ENCODE peak calls at places on chromosomes 12 and 14, in seven cellular contexts. R, L, N, V, D, E and T are unnamed samples.

GRCh38 chr12:69052613-69053408 is 119.8 kb upstream of the CPM start:
- DNase-seq in R (no peak), L (no peak), N (peak), V (no peak), D (peak), E (peak), T (no peak)

GRCh38 chr14:95527392-95528002 is 7.4 kb upstream of the GLRX5 start:
- DNase-seq in R (peak), L (peak), N (peak), V (peak), D (no peak), E (no peak), T (peak)

GRCh38 chr12:124786065-124786964 is 77.3 kb downstream of the SCARB1 start:
- DNase-seq in R (peak), L (no peak), N (peak), V (peak), D (no peak), E (peak), T (peak)

GRCh38 chr12:65876898-65877721 is 52.8 kb downstream of the HMGA2 start:
- DNase-seq in R (no peak), L (no peak), N (no peak), V (no peak), D (no peak), E (no peak), T (no peak)

GRCh38 chr14:91942128-91942527 is 5.4 kb downstream of the FBLN5 start:
- DNase-seq in R (no peak), L (no peak), N (no peak), V (no peak), D (no peak), E (no peak), T (no peak)

GRCh38 chr12:102948941-102949352 is 8.5 kb upstream of the ASCL1 start:
- DNase-seq in R (peak), L (peak), N (peak), V (peak), D (peak), E (no peak), T (no peak)

GRCh38 chr12:56160160-56160763 is 2.1 kb downstream of the MYL6 start:
- DNase-seq in R (peak), L (peak), N (peak), V (no peak), D (peak), E (peak), T (no peak)

GRCh38 chr12:29208060-29208459 is 59.0 kb downstream of the FAR2 start:
- DNase-seq in R (no peak), L (peak), N (no peak), V (no peak), D (no peak), E (no peak), T (no peak)

GRCh38 chr14:27386391-27386790 is 788.6 kb upstream of the NOVA1 start:
- DNase-seq in R (no peak), L (no peak), N (no peak), V (no peak), D (no peak), E (no peak), T (no peak)

GRCh38 chr14:26276757-26277156 is 321.1 kb downstream of the NOVA1 start:
- DNase-seq in R (no peak), L (no peak), N (no peak), V (no peak), D (no peak), E (no peak), T (no peak)

GRCh38 chr12:16347391-16348298 is at the start of gene MGST1:
- DNase-seq in R (peak), L (peak), N (peak), V (peak), D (no peak), E (peak), T (no peak)

GRCh38 chr12:14767617-14768016 is 35.7 kb downstream of the WBP11 start:
- DNase-seq in R (no peak), L (no peak), N (no peak), V (no peak), D (no peak), E (no peak), T (no peak)
- H3K27ac ChIP-seq in R (no peak), L (no peak), N (no peak), V (no peak), D (no peak), E (no peak), T (no peak)

GRCh38 chr14:63286071-63286470 is 32.7 kb downstream of the GPHB5 start:
- DNase-seq in R (no peak), L (no peak), N (no peak), V (no peak), D (no peak), E (no peak), T (no peak)

GRCh38 chr14:63292805-63293204 is 25.9 kb downstream of the GPHB5 start:
- DNase-seq in R (no peak), L (no peak), N (no peak), V (no peak), D (no peak), E (no peak), T (no peak)

GRCh38 chr14:63290741-63291286 is 27.9 kb downstream of the GPHB5 start:
- DNase-seq in R (no peak), L (no peak), N (no peak), V (no peak), D (no peak), E (no peak), T (no peak)

GRCh38 chr14:63287661-63288483 is 30.9 kb downstream of the GPHB5 start:
- DNase-seq in R (no peak), L (no peak), N (peak), V (no peak), D (no peak), E (peak), T (no peak)

DNA sequence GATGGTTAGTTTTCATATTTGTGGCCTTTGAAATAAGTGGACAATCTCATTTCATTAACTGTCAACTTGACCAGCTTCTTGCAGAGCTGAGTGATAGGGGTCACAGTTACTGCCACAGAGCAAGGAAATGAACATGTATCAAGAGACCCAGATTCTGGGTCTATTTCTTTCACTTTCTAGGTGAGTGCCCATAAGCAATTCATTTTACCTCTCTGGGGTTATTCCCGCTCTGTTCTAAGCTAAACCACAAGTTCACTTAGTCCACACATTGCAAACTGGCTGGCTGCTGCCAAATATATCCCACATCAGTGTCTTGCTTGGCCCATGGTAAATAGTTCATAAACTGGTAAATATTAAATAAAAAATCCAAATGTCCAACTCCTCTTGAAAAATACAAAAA is 29.9 kb downstream of the GPHB5 start:
- DNase-seq in R (no peak), L (no peak), N (no peak), V (no peak), D (no peak), E (no peak), T (no peak)
- H3K27ac ChIP-seq in R (no peak), L (no peak), N (no peak), V (no peak), D (no peak), E (no peak), T (no peak)

DNA sequence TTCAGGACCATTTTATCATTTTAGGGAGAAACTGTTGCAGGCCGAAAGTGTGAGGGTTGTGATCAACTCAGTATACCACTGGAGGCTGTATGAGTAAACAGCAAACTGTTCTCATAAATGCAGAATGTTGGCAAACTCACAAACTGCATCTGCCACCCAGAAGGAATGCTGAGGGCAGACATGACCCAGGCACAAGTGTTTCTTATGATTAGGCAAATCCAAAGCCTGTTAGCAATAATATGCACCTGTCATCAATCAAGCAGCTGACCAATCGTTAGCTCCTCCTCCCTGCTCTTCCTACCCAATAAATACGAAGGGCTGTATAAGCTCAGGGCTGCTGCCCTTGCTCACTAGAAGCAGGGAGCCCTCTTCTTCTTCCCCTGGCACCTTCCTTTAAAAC is 15.0 kb upstream of the CCDC175 start:
- DNase-seq in R (no peak), L (no peak), N (no peak), V (no peak), D (no peak), E (no peak), T (no peak)
- H3K27ac ChIP-seq in R (no peak), L (no peak), N (no peak), V (no peak), D (no peak), E (no peak), T (no peak)

DNA sequence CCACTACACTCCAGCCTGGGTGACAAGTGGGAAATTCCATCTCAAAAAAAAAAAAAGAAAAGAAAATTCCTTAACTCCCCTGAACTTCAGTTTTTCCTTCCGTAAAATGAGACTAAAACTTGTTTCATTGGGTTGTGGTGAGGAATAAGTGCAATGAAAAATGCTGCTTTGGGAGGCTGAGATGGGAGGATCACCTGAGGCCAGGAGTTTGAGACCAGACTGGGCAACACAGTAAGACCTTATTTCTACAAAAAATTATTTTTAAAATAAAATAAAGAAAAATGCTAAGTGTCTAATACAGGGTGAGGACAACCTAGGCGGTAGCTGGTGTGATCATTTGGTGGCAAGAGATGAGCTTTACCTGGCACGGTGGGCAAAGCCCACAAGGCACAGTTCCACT is 6.9 kb downstream of the SMAGP start:
- DNase-seq in R (no peak), L (no peak), N (no peak), V (no peak), D (no peak), E (no peak), T (no peak)
- H3K27ac ChIP-seq in R (no peak), L (no peak), N (no peak), V (no peak), D (no peak), E (no peak), T (no peak)

DNA sequence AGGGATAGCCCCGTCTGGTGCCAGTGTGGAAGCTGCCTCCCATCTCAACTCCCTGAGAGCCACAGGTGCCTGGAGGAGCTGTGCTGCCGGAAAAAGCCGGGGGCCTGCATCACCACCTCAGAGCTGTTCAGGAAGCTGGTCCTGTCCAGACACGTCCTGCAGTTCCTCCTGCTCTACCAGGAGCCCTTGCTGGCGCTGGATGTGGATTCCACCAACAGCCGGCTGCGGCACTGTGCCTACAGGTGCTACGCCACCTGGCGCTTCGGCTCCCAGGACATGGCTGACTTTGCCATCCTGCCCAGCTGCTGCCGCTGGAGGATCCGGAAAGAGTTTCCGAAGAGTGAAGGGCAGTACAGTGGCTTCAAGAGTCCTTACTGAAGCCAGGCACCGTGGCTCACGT is 25.5 kb upstream of the P2RX4 start:
- DNase-seq in R (no peak), L (no peak), N (no peak), V (no peak), D (no peak), E (peak), T (no peak)
- H3K27ac ChIP-seq in R (no peak), L (no peak), N (no peak), V (no peak), D (no peak), E (no peak), T (no peak)

GRCh38 chr14:103847439-103847953 is at the start of gene PPP1R13B:
- DNase-seq in R (peak), L (peak), N (peak), V (peak), D (peak), E (peak), T (peak)

GRCh38 chr14:103847954-103848719 is 762 bp upstream of the PPP1R13B start:
- DNase-seq in R (no peak), L (no peak), N (no peak), V (no peak), D (no peak), E (no peak), T (no peak)

GRCh38 chr14:103846008-103846568 is 1.3 kb downstream of the PPP1R13B start:
- DNase-seq in R (no peak), L (no peak), N (no peak), V (no peak), D (no peak), E (no peak), T (no peak)

GRCh38 chr14:103845327-103845726 is 2.0 kb downstream of the PPP1R13B start:
- DNase-seq in R (no peak), L (no peak), N (no peak), V (no peak), D (no peak), E (no peak), T (no peak)

DNA sequence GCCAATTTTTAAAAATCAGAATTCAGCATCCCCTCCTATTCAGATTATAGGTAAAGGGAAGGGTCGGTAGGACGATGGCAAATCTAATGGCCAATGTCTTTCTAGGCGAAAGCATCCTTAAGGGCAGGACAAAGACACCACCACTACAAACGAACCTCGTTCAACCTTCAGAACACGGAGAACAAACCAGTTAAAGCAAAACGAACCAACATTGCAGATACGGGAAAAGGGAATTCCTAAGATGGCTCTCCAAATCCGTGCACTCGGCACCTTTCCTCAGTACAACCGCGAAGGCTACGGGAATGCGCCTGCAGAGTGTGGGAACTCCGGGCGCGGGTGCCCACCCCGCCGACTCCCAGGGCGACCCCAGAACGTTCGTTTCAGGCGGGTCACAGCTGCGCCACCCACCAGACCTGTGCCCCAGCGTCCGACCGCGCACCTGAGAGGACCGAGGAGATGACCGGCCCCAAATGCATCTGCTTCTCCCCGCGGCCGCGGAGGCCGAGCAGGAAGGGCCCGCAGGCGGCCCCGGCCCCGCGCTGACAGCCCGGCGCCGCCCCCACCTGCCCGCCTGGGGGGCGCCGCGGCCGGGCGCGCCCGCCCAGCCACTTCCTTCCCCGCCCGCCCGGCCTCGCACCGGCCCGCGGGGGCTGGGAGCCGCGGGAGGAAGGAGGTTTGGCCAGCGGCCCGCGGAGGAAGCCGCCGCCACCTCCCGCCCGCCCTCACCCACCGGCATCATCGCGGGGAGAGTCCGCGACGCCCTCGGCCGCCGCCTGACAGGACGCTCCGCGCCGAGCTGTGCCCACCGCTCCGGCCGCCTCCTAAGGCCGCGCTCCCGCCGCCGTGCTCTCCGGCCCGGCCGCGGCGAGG is 571 bp downstream of the PPP1R13B start:
- DNase-seq in R (peak), L (no peak), N (no peak), V (no peak), D (no peak), E (peak), T (no peak)
- H3K27ac ChIP-seq in R (peak), L (no peak), N (no peak), V (peak), D (peak), E (no peak), T (no peak)

GRCh38 chr12:4269279-4269991 is 4.1 kb upstream of the CCND2 start:
- DNase-seq in R (peak), L (peak), N (peak), V (peak), D (peak), E (peak), T (peak)
- H3K27ac ChIP-seq in R (peak), L (peak), N (no peak), V (peak), D (peak), E (peak), T (peak)